ENCODE peak calls at places on chromosomes 12 and 14, in ten cellular contexts. N is AG04450; Q is OCI-LY7; L is caudate nucleus; G is MCF 10A; B is BE2C; J is HT-29; F is H1; I is stimulated activated CD4-positive, alpha-beta T cell treated with anti-CD3 and anti-CD28 coated beads, Interleukin-1b, Interleukin-23, amount 100 ng/mL, for 24 hours; U is activated effector memory CD4-positive, alpha-beta T cell treated with anti-CD3 and anti-CD28 coated beads, Interleukin-2, amount 50 U/mL, for 16 hours. Y is an unnamed sample.

GRCh38 chr14:57057803-57058202 is 210.9 kb downstream of the EXOC5 start:
- DNase-seq in I (no peak), F (no peak), B (no peak), N (no peak), Q (no peak), J (no peak), L (no peak), U (no peak), G (peak; percentile 27), Y (peak; percentile 65)

GRCh38 chr12:50006754-50007442 is 18.4 kb downstream of the RACGAP1 start:
- DNase-seq in J (no peak), G (no peak), Q (peak; percentile 77), L (no peak), F (no peak), N (no peak), B (no peak), I (no peak), U (no peak), Y (no peak)

GRCh38 chr12:123271182-123271491 is 519 bp downstream of the CDK2AP1 start:
- DNase-seq in U (peak; percentile 90), N (no peak), Q (peak; percentile 83), I (peak; percentile 46), L (peak; percentile 59), F (peak; percentile 80), G (peak; percentile 64), J (peak; percentile 56), B (peak; percentile 85), Y (peak; percentile 90)

GRCh38 chr12:44835641-44836379 is 40.3 kb downstream of the NELL2 start:
- DNase-seq in B (no peak), J (no peak), F (no peak), I (no peak), G (peak; percentile 18), U (no peak), L (peak; percentile 43), N (no peak), Q (no peak), Y (no peak)

GRCh38 chr12:55983229-55983849 is 9.5 kb downstream of the RAB5B start:
- DNase-seq in N (no peak), L (no peak), I (no peak), J (no peak), B (no peak), G (no peak), U (no peak), Q (peak; percentile 27), F (no peak), Y (no peak)

GRCh38 chr14:105862581-105863239 is 336.3 kb downstream of the TMEM121 start:
- DNase-seq in B (no peak), G (no peak), L (no peak), N (no peak), J (no peak), I (no peak), Q (peak; percentile 80), F (no peak), U (peak; percentile 57), Y (peak; percentile 38)

GRCh38 chr14:88312262-88312661 is 10.8 kb downstream of the KCNK10 start:
- DNase-seq in J (no peak), N (no peak), G (no peak), I (no peak), U (no peak), Q (no peak), B (peak; percentile 87), L (no peak), F (no peak), Y (no peak)

GRCh38 chr14:80310950-80311349 is 99.6 kb upstream of the DIO2 start:
- DNase-seq in L (no peak), G (peak; percentile 3), F (no peak), J (no peak), Q (no peak), I (no peak), B (no peak), N (no peak), U (no peak), Y (no peak)

GRCh38 chr14:74596747-74597456 is 15.1 kb downstream of the LTBP2 start:
- DNase-seq in N (peak; percentile 73), I (no peak), F (no peak), B (no peak), L (no peak), J (no peak), U (no peak), G (no peak), Q (no peak), Y (no peak)

GRCh38 chr12:6372403-6373003 is 2.9 kb downstream of the SCNN1A start:
- DNase-seq in B (no peak), U (no peak), J (peak; percentile 91), I (no peak), G (peak; percentile 87), N (no peak), F (no peak), L (no peak), Q (no peak), Y (peak; percentile 75)

GRCh38 chr12:53172352-53172751 is 8.2 kb upstream of the ZNF740 start:
- DNase-seq in N (peak; percentile 45), L (no peak), Q (no peak), U (no peak), I (no peak), J (no peak), B (peak; percentile 44), G (no peak), F (no peak), Y (no peak)

GRCh38 chr14:77099425-77100167 is 1.5 kb downstream of the CIPC start:
- DNase-seq in L (no peak), F (no peak), B (no peak), N (peak; percentile 21), J (peak; percentile 13), I (no peak), U (no peak), G (peak; percentile 80), Q (no peak), Y (no peak)

GRCh38 chr12:106090586-106091411 is 48.0 kb downstream of the NUAK1 start:
- DNase-seq in L (no peak), U (no peak), J (no peak), G (peak; percentile 30), I (no peak), Q (no peak), F (no peak), B (no peak), N (no peak), Y (no peak)

GRCh38 chr14:101007004-101007614 is 103.6 kb upstream of the RTL1 start:
- DNase-seq in U (no peak), N (no peak), L (no peak), J (no peak), Q (no peak), G (no peak), I (no peak), B (no peak), F (no peak), Y (no peak)

GRCh38 chr12:99386907-99387306 is 260.6 kb upstream of the GARIN6 start:
- DNase-seq in L (no peak), U (no peak), J (peak; percentile 45), Q (peak; percentile 67), N (peak; percentile 1), I (no peak), G (peak; percentile 70), B (no peak), F (no peak), Y (no peak)

GRCh38 chr12:123995023-123995422 is 22.0 kb downstream of the ZNF664 start:
- DNase-seq in J (no peak), F (no peak), B (no peak), N (no peak), U (no peak), I (no peak), Q (peak; percentile 16), G (peak; percentile 60), L (no peak), Y (no peak)

GRCh38 chr12:26976687-26977086 is 37.5 kb downstream of the TM7SF3 start:
- DNase-seq in J (no peak), G (no peak), N (no peak), B (no peak), F (no peak), I (no peak), U (no peak), Q (no peak), L (no peak), Y (no peak)

GRCh38 chr12:2306012-2306411 is 253.2 kb downstream of the CACNA1C start:
- DNase-seq in Q (peak; percentile 65), J (no peak), I (no peak), G (no peak), N (no peak), U (no peak), B (no peak), F (no peak), L (no peak), Y (no peak)

GRCh38 chr12:100445081-100445481 is 28.6 kb upstream of the NR1H4 start:
- DNase-seq in Q (no peak), F (no peak), L (no peak), U (no peak), G (peak; percentile 38), B (no peak), I (no peak), N (no peak), J (no peak), Y (no peak)

GRCh38 chr14:76837524-76837923 is 11.3 kb downstream of the LRRC74A start:
- DNase-seq in L (no peak), G (no peak), U (no peak), F (no peak), Q (no peak), B (no peak), I (no peak), N (no peak), J (no peak), Y (no peak)

GRCh38 chr14:38839743-38840375 is 263.2 kb downstream of the SEC23A start:
- DNase-seq in L (no peak), J (no peak), I (no peak), Q (no peak), N (no peak), G (peak; percentile 26), U (no peak), B (peak; percentile 29), F (no peak), Y (no peak)

GRCh38 chr14:37697489-37698121 is 102.2 kb downstream of the TTC6 start:
- DNase-seq in N (peak; percentile 21), I (no peak), F (no peak), Q (no peak), U (no peak), J (peak; percentile 54), B (no peak), G (peak; percentile 14), L (no peak), Y (no peak)

GRCh38 chr14:77616133-77616453 is 344 bp downstream of the SPTLC2 start:
- DNase-seq in J (no peak), Q (no peak), L (peak; percentile 21), U (no peak), B (no peak), N (no peak), F (no peak), I (no peak), G (no peak), Y (no peak)

GRCh38 chr12:119012179-119012578 is 30.8 kb downstream of the SRRM4 start:
- DNase-seq in F (no peak), N (no peak), Q (no peak), U (no peak), G (no peak), I (no peak), L (no peak), B (no peak), J (no peak), Y (no peak)

GRCh38 chr12:45522227-45522626 is 207.3 kb upstream of the ARID2 start:
- DNase-seq in J (no peak), L (no peak), B (no peak), N (no peak), F (no peak), I (no peak), G (no peak), U (no peak), Q (no peak), Y (no peak)

GRCh38 chr12:93783827-93784226 is 106.7 kb downstream of the CRADD start:
- DNase-seq in Q (no peak), J (no peak), F (no peak), I (no peak), L (peak; percentile 36), N (no peak), B (peak; percentile 76), G (no peak), U (peak; percentile 75), Y (no peak)

GRCh38 chr14:55707365-55707804 is 127.4 kb downstream of the KTN1 start:
- DNase-seq in G (peak; percentile 50), F (no peak), N (no peak), J (peak; percentile 49), Q (peak; percentile 4), L (no peak), U (no peak), I (no peak), B (no peak), Y (no peak)

GRCh38 chr12:113075137-113075683 is 18.7 kb downstream of the DTX1 start:
- DNase-seq in G (no peak), F (no peak), B (no peak), N (no peak), L (no peak), U (no peak), I (no peak), Q (peak; percentile 99), J (no peak), Y (no peak)

Y was measured in upper lobe of right lung.